ENCODE peak calls at places on chromosomes 7 and 10, in eight cellular contexts. L is neural crest cell, F is GM04503, G is H7, C is HuH-7, T is posterior cingulate gyrus, X is GM19239, B is putamen. H is an unnamed sample.

GRCh38 chr7:18352339-18353255 is 143.0 kb upstream of the HDAC9 start:
- DNase-seq in X (no peak), C (peak; percentile 23), L (peak; percentile 45), G (peak; percentile 5), T (no peak), F (no peak), B (peak; percentile 58), H (no peak)

GRCh38 chr10:114711487-114712250 is 53.6 kb upstream of the ABLIM1 start:
- DNase-seq in L (no peak), X (no peak), F (no peak), T (no peak), G (no peak), B (no peak), C (no peak), H (no peak)

GRCh38 chr10:60894816-60895215 is 49.2 kb downstream of the RHOBTB1 start:
- DNase-seq in L (no peak), G (no peak), B (no peak), X (no peak), F (no peak), C (no peak), T (no peak), H (no peak)

GRCh38 chr10:124156524-124157225 is 63.3 kb upstream of the CHST15 start:
- DNase-seq in X (no peak), G (peak; percentile 84), T (no peak), L (no peak), B (no peak), F (no peak), C (no peak), H (no peak)

GRCh38 chr10:71581376-71581775 is 138.2 kb downstream of the C10orf105 start:
- DNase-seq in X (no peak), C (no peak), B (peak; percentile 90), L (no peak), F (no peak), T (no peak), G (no peak), H (no peak)

GRCh38 chr10:35135861-35136260 is 9.2 kb downstream of the CREM start:
- DNase-seq in F (no peak), B (no peak), T (no peak), X (no peak), C (no peak), L (no peak), G (no peak), H (no peak)

GRCh38 chr10:970311-971149 is 17.7 kb upstream of the GTPBP4 start:
- DNase-seq in B (no peak), T (peak; percentile 66), C (peak; percentile 73), F (no peak), G (no peak), L (no peak), X (no peak), H (no peak)

GRCh38 chr10:71647526-71648354 is 71.8 kb downstream of the C10orf105 start:
- DNase-seq in F (no peak), T (no peak), B (no peak), L (peak; percentile 26), X (no peak), G (peak; percentile 94), C (peak; percentile 42), H (no peak)

GRCh38 chr7:114112806-114113205 is 194.0 kb upstream of the PPP1R3A start:
- DNase-seq in X (no peak), T (no peak), C (no peak), B (no peak), F (no peak), L (no peak), G (no peak), H (no peak)

GRCh38 chr7:11404355-11404754 is 427.6 kb downstream of the THSD7A start:
- DNase-seq in C (no peak), L (no peak), T (no peak), G (no peak), B (no peak), F (no peak), X (no peak), H (no peak)

GRCh38 chr10:131099028-131099427 is 212.5 kb downstream of the TCERG1L start:
- DNase-seq in L (no peak), C (no peak), G (no peak), B (no peak), X (no peak), F (no peak), T (peak; percentile 68), H (no peak)

GRCh38 chr10:23439452-23439919 is 611 bp downstream of the OTUD1 start:
- DNase-seq in G (no peak), X (peak; percentile 29), L (peak; percentile 22), T (peak; percentile 87), B (no peak), C (no peak), F (no peak), H (no peak)

GRCh38 chr7:11881680-11882079 is 49.7 kb upstream of the THSD7A start:
- DNase-seq in B (no peak), T (no peak), G (no peak), X (no peak), F (no peak), L (no peak), C (no peak), H (no peak)

GRCh38 chr10:89662596-89662995 is 17.6 kb upstream of the PANK1 start:
- DNase-seq in L (no peak), B (no peak), T (no peak), F (no peak), X (no peak), C (no peak), G (no peak), H (no peak)

GRCh38 chr10:7686351-7687171 is 16.6 kb upstream of the ITIH2 start:
- DNase-seq in C (peak; percentile 48), G (no peak), X (no peak), B (no peak), L (no peak), T (no peak), F (no peak), H (no peak)

GRCh38 chr10:11560076-11560709 is 51.3 kb downstream of the USP6NL start:
- DNase-seq in C (peak; percentile 20), G (no peak), T (no peak), F (no peak), L (no peak), X (peak; percentile 22), B (no peak), H (no peak)

GRCh38 chr10:45419673-45420020 is 45.6 kb downstream of the ALOX5 start:
- DNase-seq in F (no peak), G (peak; percentile 66), B (no peak), C (no peak), X (no peak), T (no peak), L (no peak), H (no peak)

GRCh38 chr7:31371621-31372020 is 31.1 kb upstream of the NEUROD6 start:
- DNase-seq in X (no peak), G (no peak), L (no peak), C (no peak), B (no peak), F (no peak), T (no peak), H (no peak)

GRCh38 chr10:88944813-88945212 is 7.8 kb downstream of the ACTA2 start:
- DNase-seq in G (no peak), L (no peak), X (peak; percentile 17), B (no peak), F (no peak), T (no peak), C (no peak), H (no peak)

GRCh38 chr10:74813371-74813770 is 13.0 kb upstream of the KAT6B start:
- DNase-seq in B (no peak), C (no peak), T (no peak), G (peak; percentile 87), X (no peak), F (no peak), L (no peak), H (no peak)

GRCh38 chr10:30738416-30738815 is 108.9 kb upstream of the LYZL2 start:
- DNase-seq in L (no peak), G (no peak), T (no peak), B (no peak), F (no peak), C (no peak), X (no peak), H (peak; percentile 60)

GRCh38 chr7:925601-926000 is 28.9 kb downstream of the ADAP1 start:
- DNase-seq in B (no peak), F (no peak), T (peak; percentile 82), L (no peak), G (no peak), C (no peak), X (no peak), H (peak; percentile 49)

GRCh38 chr10:60898372-60898771 is 45.6 kb downstream of the RHOBTB1 start:
- DNase-seq in B (no peak), X (no peak), L (no peak), G (no peak), C (no peak), F (no peak), T (no peak), H (no peak)

GRCh38 chr7:78221961-78222751 is 423.6 kb downstream of the PHTF2 start:
- DNase-seq in G (no peak), X (no peak), T (no peak), F (peak; percentile 88), B (no peak), C (no peak), L (no peak), H (no peak)

GRCh38 chr7:98369726-98370125 is 31.2 kb downstream of the BAIAP2L1 start:
- DNase-seq in F (no peak), C (no peak), L (no peak), G (no peak), T (no peak), X (no peak), B (no peak), H (no peak)

GRCh38 chr10:34380816-34381215 is 434.3 kb downstream of the PARD3 start:
- DNase-seq in G (no peak), F (no peak), X (no peak), C (no peak), T (no peak), B (no peak), L (no peak), H (no peak)

GRCh38 chr10:22599636-22600228 is 114.6 kb downstream of the PIP4K2A start:
- DNase-seq in F (no peak), C (no peak), T (no peak), L (no peak), G (no peak), X (no peak), B (no peak), H (no peak)

GRCh38 chr10:43816351-43817321 is 168.0 kb upstream of the ZNF32 start:
- DNase-seq in L (no peak), X (peak; percentile 51), F (peak; percentile 83), T (no peak), G (no peak), C (no peak), B (no peak), H (no peak)

GRCh38 chr10:59903871-59904270 is 2.5 kb downstream of the CCDC6 start:
- DNase-seq in L (no peak), X (no peak), G (no peak), C (no peak), F (no peak), T (no peak), B (no peak), H (no peak)

GRCh38 chr7:112143151-112143550 is 63.0 kb downstream of the DOCK4 start:
- DNase-seq in G (no peak), L (no peak), T (no peak), B (no peak), C (no peak), X (no peak), F (no peak), H (no peak)

H was measured in caudate nucleus.